ENCODE peak calls at places on chromosomes 11 and 22, in six cellular contexts. T is stimulated activated CD8-positive, alpha-beta memory T cell treated with anti-CD3 and anti-CD28 coated beads, Interleukin-2, amount 100 ng/mL, for 1 hour; V is fibroblast of mammary gland; X is Karpas-422; J is nephron progenitor cell; U is stimulated activated CD4-positive, alpha-beta T cell treated with anti-CD3 and anti-CD28 coated beads, Interleukin-1b, Interleukin-23, amount 100 ng/mL, for 48 hours. D is an unnamed sample.

GRCh38 chr11:65366340-65366773 is 11.8 kb downstream of the TIGD3 start:
- DNase-seq in T (no peak), X (peak), J (no peak), V (peak), U (no peak), D (peak)

GRCh38 chr11:76984741-76985140 is 49.5 kb upstream of the B3GNT6 start:
- DNase-seq in U (no peak), V (no peak), J (no peak), X (no peak), T (no peak), D (no peak)

GRCh38 chr11:107562647-107563208 is 2.8 kb downstream of the ALKBH8 start:
- DNase-seq in X (no peak), U (no peak), T (no peak), J (no peak), V (peak), D (no peak)

GRCh38 chr11:112538529-112538928 is 277.9 kb upstream of the PLET1 start:
- DNase-seq in V (no peak), T (no peak), J (no peak), X (no peak), U (peak), D (no peak)

GRCh38 chr11:20451568-20451967 is 64.1 kb downstream of the PRMT3 start:
- DNase-seq in J (no peak), T (no peak), V (peak), X (no peak), U (no peak), D (no peak)

GRCh38 chr22:17779286-17780115 is 5.2 kb upstream of the BID start:
- DNase-seq in X (no peak), U (no peak), J (no peak), T (no peak), V (no peak), D (peak)

GRCh38 chr22:17786435-17787158 is 12.3 kb upstream of the BID start:
- DNase-seq in V (peak), T (no peak), X (no peak), U (no peak), J (peak), D (no peak)

GRCh38 chr11:36131719-36132349 is 157.4 kb downstream of the COMMD9 start:
- DNase-seq in V (peak), X (peak), T (no peak), J (peak), U (no peak), D (peak)

GRCh38 chr22:41417622-41418390 is 28.8 kb downstream of the TOB2 start:
- DNase-seq in J (no peak), X (no peak), V (no peak), T (no peak), U (no peak), D (no peak)

GRCh38 chr11:6626971-6627761 is 7.9 kb upstream of the TPP1 start:
- DNase-seq in V (no peak), U (no peak), T (no peak), J (no peak), X (no peak), D (no peak)

GRCh38 chr11:115452245-115452644 is 52.0 kb downstream of the CADM1 start:
- DNase-seq in V (no peak), X (no peak), J (no peak), T (no peak), U (no peak), D (no peak)

GRCh38 chr11:89495951-89496350 is 4.8 kb upstream of the NOX4 start:
- DNase-seq in V (peak), U (no peak), T (no peak), X (no peak), J (no peak), D (no peak)

GRCh38 chr22:21947040-21948014 is 5.3 kb downstream of the PPM1F start:
- DNase-seq in T (no peak), U (no peak), J (no peak), V (peak), X (no peak), D (no peak)

GRCh38 chr11:47408598-47409439 is 429 bp downstream of the SLC39A13 start:
- DNase-seq in X (no peak), T (no peak), U (no peak), J (peak), V (peak), D (no peak)

GRCh38 chr11:28089378-28089777 is 18.6 kb downstream of the KIF18A start:
- DNase-seq in V (peak), X (no peak), T (no peak), U (no peak), J (no peak), D (no peak)

GRCh38 chr22:44664149-44664548 is 37.9 kb upstream of the PRR5 start:
- DNase-seq in V (no peak), X (no peak), U (peak), J (no peak), T (peak), D (no peak)

GRCh38 chr11:4496555-4497248 is 14.3 kb downstream of the OR52K1 start:
- DNase-seq in T (no peak), J (no peak), V (no peak), U (no peak), X (no peak), D (no peak)

GRCh38 chr11:65498727-65498976 is 193 bp upstream of the MALAT1 start:
- DNase-seq in U (no peak), J (no peak), T (no peak), V (no peak), X (no peak), D (no peak)

GRCh38 chr11:79438631-79439429 is 2.0 kb downstream of the TENM4 start:
- DNase-seq in V (peak), T (no peak), U (no peak), J (peak), X (peak), D (no peak)

GRCh38 chr11:72583177-72583553 is 91.1 kb downstream of the PDE2A start:
- DNase-seq in T (no peak), J (no peak), U (no peak), X (no peak), V (no peak), D (no peak)

GRCh38 chr11:78689558-78690153 is 115.0 kb upstream of the NARS2 start:
- DNase-seq in J (no peak), U (no peak), X (no peak), V (no peak), T (no peak), D (no peak)

GRCh38 chr11:125517116-125517804 is 21.2 kb upstream of the FEZ1 start:
- DNase-seq in T (no peak), U (no peak), V (peak), X (no peak), J (peak), D (no peak)

GRCh38 chr11:79276900-79277299 is 163.9 kb downstream of the TENM4 start:
- DNase-seq in T (no peak), X (no peak), V (no peak), U (no peak), J (peak), D (no peak)

GRCh38 chr11:64447717-64448598 is 89.0 kb downstream of the RPS6KA4 start:
- DNase-seq in V (no peak), J (peak), T (no peak), X (peak), U (no peak), D (peak)

GRCh38 chr22:20091690-20092476 is 11.8 kb downstream of the DGCR8 start:
- DNase-seq in U (no peak), X (no peak), J (no peak), T (no peak), V (no peak), D (no peak)

GRCh38 chr11:9941991-9942390 is 278.1 kb downstream of the SWAP70 start:
- DNase-seq in U (no peak), T (no peak), J (no peak), X (no peak), V (no peak), D (no peak)

GRCh38 chr11:87097582-87097981 is 59.8 kb downstream of the TMEM135 start:
- DNase-seq in U (peak), V (peak), T (no peak), X (peak), J (peak), D (peak)

GRCh38 chr11:115415939-115416338 is 88.3 kb downstream of the CADM1 start:
- DNase-seq in J (no peak), V (no peak), U (no peak), T (no peak), X (no peak), D (no peak)

GRCh38 chr11:60717956-60718355 is 6.6 kb upstream of the MS4A18 start:
- DNase-seq in V (no peak), J (no peak), X (peak), U (peak), T (no peak), D (no peak)

GRCh38 chr11:12076840-12077534 is 33.4 kb upstream of the MICAL2 start:
- DNase-seq in X (no peak), U (no peak), J (no peak), T (no peak), V (no peak), D (no peak)

GRCh38 chr22:38570841-38571364 is 920 bp upstream of the DMC1 start:
- DNase-seq in U (peak), J (peak), T (no peak), V (peak), X (peak), D (peak)

GRCh38 chr11:104705475-104706195 is 192.6 kb downstream of the CASP12 start:
- DNase-seq in J (no peak), T (peak), V (no peak), U (peak), X (peak), D (peak)

GRCh38 chr11:44766112-44766971 is 39.6 kb downstream of the TSPAN18 start:
- DNase-seq in X (no peak), V (peak), U (no peak), J (no peak), T (no peak), D (no peak)

GRCh38 chr11:61174949-61175348 is 13.7 kb upstream of the VPS37C start:
- DNase-seq in X (no peak), V (no peak), U (no peak), J (no peak), T (no peak), D (no peak)